ENCODE peak calls at places on chromosomes 7 and 10, in six cellular contexts. H is left lung; K is naive thymus-derived CD4-positive, alpha-beta T cell; A is left ventricle myocardium inferior; R is SJSA1; Q is cardiac muscle cell. J is an unnamed sample.

GRCh38 chr7:1086588-1087461 is 1.1 kb upstream of the GPER1 start:
- DNase-seq in R (no peak), K (peak), A (peak), H (peak), Q (peak), J (no peak)

GRCh38 chr7:20783716-20784310 is 2.9 kb downstream of the SP8 start:
- DNase-seq in Q (no peak), K (no peak), A (no peak), H (no peak), R (no peak), J (no peak)

GRCh38 chr10:95835149-95835860 is 72.5 kb upstream of the CC2D2B start:
- DNase-seq in A (no peak), H (no peak), Q (no peak), R (no peak), K (no peak), J (no peak)

GRCh38 chr7:151061241-151062110 is 2.1 kb downstream of the SLC4A2 start:
- DNase-seq in Q (peak), H (peak), R (no peak), A (no peak), K (no peak), J (no peak)

GRCh38 chr10:90890347-90890746 is 18.6 kb downstream of the RPP30 start:
- DNase-seq in K (no peak), H (no peak), Q (no peak), R (no peak), A (no peak), J (no peak)

GRCh38 chr7:48114115-48114514 is 25.1 kb downstream of the UPP1 start:
- DNase-seq in Q (no peak), A (no peak), R (no peak), K (no peak), H (no peak), J (no peak)

GRCh38 chr7:155456772-155457543 is 971 bp upstream of the EN2 start:
- DNase-seq in H (peak), R (no peak), K (no peak), A (peak), Q (peak), J (no peak)

GRCh38 chr10:76051007-76051936 is 619.8 kb downstream of the LRMDA start:
- DNase-seq in K (no peak), H (no peak), Q (no peak), R (no peak), A (no peak), J (no peak)

GRCh38 chr10:67306588-67307205 is 380.9 kb downstream of the LRRTM3 start:
- DNase-seq in H (no peak), A (no peak), Q (peak), K (no peak), R (no peak), J (no peak)

GRCh38 chr7:98211676-98212531 is 665 bp downstream of the BHLHA15 start:
- DNase-seq in H (peak), R (no peak), K (no peak), A (no peak), Q (no peak), J (no peak)

GRCh38 chr10:4334853-4335252 is 491.2 kb upstream of the AKR1E2 start:
- DNase-seq in K (no peak), Q (no peak), H (no peak), A (no peak), R (no peak), J (no peak)

GRCh38 chr7:25759748-25760147 is 392.2 kb upstream of the NFE2L3 start:
- DNase-seq in A (no peak), K (no peak), H (no peak), Q (no peak), R (no peak), J (no peak)

GRCh38 chr7:108190891-108191290 is 60.7 kb upstream of the LAMB4 start:
- DNase-seq in R (no peak), K (no peak), Q (peak), H (no peak), A (no peak), J (no peak)

GRCh38 chr7:149714081-149714909 is 59.1 kb downstream of the ZNF467 start:
- DNase-seq in A (peak), Q (peak), H (peak), K (peak), R (peak), J (peak)

GRCh38 chr7:70693690-70694356 is 438.1 kb upstream of the GALNT17 start:
- DNase-seq in H (peak), R (no peak), Q (peak), A (peak), K (peak), J (no peak)

DNA sequence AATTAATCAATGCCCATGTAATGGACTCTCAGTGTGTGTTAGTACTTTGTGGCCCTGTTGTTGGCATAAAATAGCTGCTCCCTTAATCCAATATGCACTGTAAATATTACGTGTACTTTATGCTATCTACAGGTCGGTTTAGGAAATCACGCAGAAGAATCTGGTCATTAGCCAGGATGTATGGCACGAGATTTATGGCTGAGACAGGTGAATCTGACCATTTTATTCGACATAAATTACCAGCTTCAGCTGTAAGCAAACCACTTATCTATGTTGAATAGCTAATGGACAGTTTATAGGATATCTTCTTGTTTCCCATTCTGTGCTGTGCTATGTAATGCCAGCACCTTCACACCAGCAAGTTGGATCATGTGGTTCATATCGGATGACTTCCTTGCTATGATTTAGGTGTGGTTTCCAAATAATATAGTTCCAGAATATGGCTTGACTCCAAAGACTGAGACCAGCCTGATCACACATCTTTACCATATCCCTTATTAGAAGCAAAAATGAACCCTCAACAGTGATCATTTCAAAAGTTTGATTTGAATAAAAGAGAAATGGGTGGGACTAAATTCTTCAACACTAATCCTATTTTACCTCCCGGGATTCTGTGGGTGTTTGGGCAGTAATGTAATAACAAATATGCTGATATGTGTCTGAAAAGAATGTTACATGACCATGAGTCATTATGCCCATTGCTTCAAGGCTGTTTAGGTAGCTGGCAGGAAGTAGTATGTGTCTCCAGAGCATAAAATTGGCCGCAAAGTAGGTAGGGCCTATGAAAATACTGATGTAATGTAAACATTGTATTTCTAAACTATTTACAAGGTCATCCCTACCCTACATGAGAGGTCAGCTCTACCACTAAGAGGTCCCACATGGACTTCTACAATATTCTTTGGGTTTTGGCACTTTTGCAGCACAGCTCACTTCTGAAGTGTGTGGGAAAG is 301.6 kb downstream of the AHR start:
- DNase-seq in K (no peak), Q (peak), A (no peak), H (no peak), R (peak), J (no peak)
- H3K27ac ChIP-seq in K (no peak), Q (no peak), A (no peak), H (no peak), R (peak), J (no peak)

GRCh38 chr7:7156663-7157062 is 25.7 kb upstream of the C1GALT1 start:
- DNase-seq in K (peak), A (no peak), Q (no peak), R (no peak), H (no peak), J (no peak)
- H3K27ac ChIP-seq in K (peak), A (no peak), Q (no peak), R (peak), H (no peak), J (no peak)

GRCh38 chr7:18425227-18425626 is 70.3 kb upstream of the HDAC9 start:
- DNase-seq in Q (no peak), R (no peak), A (no peak), H (no peak), K (no peak), J (no peak)

GRCh38 chr7:18425873-18426520 is 69.6 kb upstream of the HDAC9 start:
- DNase-seq in Q (no peak), H (no peak), R (no peak), A (no peak), K (no peak), J (peak)

GRCh38 chr7:18429547-18429946 is 66.0 kb upstream of the HDAC9 start:
- DNase-seq in Q (peak), R (no peak), K (no peak), H (no peak), A (no peak), J (no peak)

GRCh38 chr7:18430810-18431209 is 64.7 kb upstream of the HDAC9 start:
- DNase-seq in R (no peak), A (no peak), K (no peak), H (no peak), Q (no peak), J (no peak)

DNA sequence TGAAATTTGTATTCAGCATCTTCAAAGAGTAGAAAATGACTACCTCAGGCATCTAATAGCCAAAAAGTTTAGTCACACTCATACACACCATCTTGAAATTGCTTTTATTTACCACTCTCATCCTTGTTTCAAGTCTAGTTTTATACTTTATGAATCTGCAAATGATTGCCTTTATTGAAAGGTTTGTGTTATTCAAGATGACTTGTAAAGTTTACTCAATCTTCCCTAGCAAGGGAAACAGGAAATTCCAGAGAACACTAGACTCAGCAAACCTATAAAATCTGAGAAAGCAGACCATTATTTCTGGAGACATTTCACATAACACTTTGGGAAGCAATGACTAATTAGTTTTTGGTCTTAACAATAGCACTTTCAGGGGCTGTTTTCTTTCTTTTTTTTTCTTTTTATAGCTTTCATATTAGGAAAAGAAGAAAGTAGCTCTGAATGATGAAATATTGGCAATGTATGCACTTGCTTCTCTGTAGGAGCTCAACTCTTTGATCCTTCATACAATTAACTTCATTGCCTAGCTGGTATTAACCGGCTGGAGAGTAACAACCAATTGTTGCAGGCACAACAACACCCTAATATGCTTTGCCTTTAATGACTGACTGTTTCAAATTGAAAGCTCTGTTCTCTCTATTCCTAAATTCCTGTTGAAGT is 68.9 kb upstream of the HDAC9 start:
- DNase-seq in R (no peak), H (no peak), A (no peak), K (no peak), Q (peak), J (peak)
- H3K27ac ChIP-seq in R (peak), H (no peak), A (no peak), K (no peak), Q (no peak), J (peak)

GRCh38 chr10:79435271-79436065 is 10.0 kb downstream of the ZCCHC24 start:
- DNase-seq in K (no peak), R (no peak), Q (peak), A (peak), H (no peak), J (no peak)

GRCh38 chr10:79433324-79434222 is 11.9 kb downstream of the ZCCHC24 start:
- DNase-seq in K (no peak), A (no peak), R (no peak), H (no peak), Q (no peak), J (no peak)

GRCh38 chr10:79434816-79435215 is 10.6 kb downstream of the ZCCHC24 start:
- DNase-seq in H (no peak), Q (peak), A (no peak), R (no peak), K (no peak), J (no peak)

GRCh38 chr10:79436066-79436849 is 9.2 kb downstream of the ZCCHC24 start:
- DNase-seq in H (no peak), R (no peak), K (no peak), A (no peak), Q (no peak), J (no peak)

DNA sequence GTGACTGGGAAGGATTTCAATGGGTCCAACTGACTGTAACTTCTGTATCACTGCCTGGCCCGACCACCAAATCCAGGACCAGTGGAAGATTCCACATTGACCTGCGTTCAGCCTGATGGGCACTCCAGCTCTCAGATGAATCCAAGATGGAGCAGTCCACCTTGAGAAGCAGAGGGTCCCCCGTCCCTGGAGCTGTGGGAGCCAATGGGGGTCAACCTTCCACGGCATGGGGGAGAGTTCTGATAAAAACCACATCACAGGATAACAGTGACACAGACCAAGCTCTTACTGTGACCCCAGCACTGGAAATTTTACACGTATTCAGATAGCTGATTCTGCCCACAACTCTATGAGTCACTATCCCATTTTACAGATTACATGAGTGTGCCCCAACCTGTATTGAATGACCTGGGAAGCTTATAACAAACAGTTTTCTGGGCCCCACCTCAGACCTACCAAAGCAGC is 11.2 kb downstream of the ZCCHC24 start:
- DNase-seq in K (no peak), H (no peak), Q (peak), R (no peak), A (no peak), J (no peak)
- H3K27ac ChIP-seq in K (no peak), H (peak), Q (peak), R (peak), A (peak), J (no peak)

DNA sequence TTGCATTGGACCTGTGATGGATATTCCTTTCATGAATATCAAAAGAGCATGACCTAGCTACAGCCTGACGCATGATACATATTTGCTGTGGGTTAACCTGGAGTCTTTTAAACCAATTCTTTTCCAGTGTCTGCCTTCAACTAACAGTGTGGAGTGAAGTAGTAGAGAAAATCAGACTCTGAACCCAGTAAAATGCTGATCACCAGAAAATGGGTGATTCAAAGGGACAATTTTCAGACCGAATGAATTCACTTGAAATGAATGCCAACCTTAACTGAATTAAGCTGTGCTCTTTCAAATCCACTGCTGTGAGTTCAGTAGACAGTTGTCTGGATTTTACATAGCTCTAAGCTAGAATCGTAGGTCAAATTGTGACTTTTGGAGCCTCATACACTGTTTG is 123.0 kb downstream of the CDK14 start:
- DNase-seq in H (no peak), A (no peak), K (no peak), R (no peak), Q (no peak), J (no peak)
- H3K27ac ChIP-seq in H (no peak), A (peak), K (no peak), R (no peak), Q (peak), J (peak)